ENCODE peak calls at places on chromosomes 13 and 19, in eight cellular contexts. I is epithelial cell of esophagus, H is tibial nerve, Z is HFF-Myc, Q is lower leg skin, A is endothelial cell, B is brain microvascular endothelial cell, D is GM13977. S is an unnamed sample.

GRCh38 chr19:45863840-45864628 is at the start of gene FOXA3:
- DNase-seq in I (peak), H (no peak), Z (no peak), Q (no peak), A (peak), B (no peak), D (peak), S (peak)

GRCh38 chr19:50465986-50466771 is 10.1 kb upstream of the EMC10 start:
- DNase-seq in I (peak), H (no peak), Z (no peak), Q (no peak), A (no peak), B (no peak), D (no peak), S (no peak)

GRCh38 chr13:112905619-112905989 is 63.4 kb upstream of the MCF2L start:
- DNase-seq in I (no peak), H (no peak), Z (no peak), Q (peak), A (no peak), B (no peak), D (no peak), S (no peak)

GRCh38 chr19:48844472-48844871 is 8.2 kb upstream of the HSD17B14 start:
- DNase-seq in I (peak), H (no peak), Z (peak), Q (no peak), A (no peak), B (no peak), D (no peak), S (no peak)

GRCh38 chr19:1221141-1221903 is 15.7 kb downstream of the STK11 start:
- DNase-seq in I (no peak), H (peak), Z (no peak), Q (no peak), A (peak), B (no peak), D (no peak), S (no peak)

GRCh38 chr19:31344403-31344802 is 4.8 kb downstream of the TSHZ3 start:
- DNase-seq in I (no peak), H (no peak), Z (no peak), Q (no peak), A (no peak), B (no peak), D (no peak), S (no peak)

GRCh38 chr19:862529-863304 is 3.3 kb downstream of the CFD start:
- DNase-seq in I (peak), H (peak), Z (no peak), Q (peak), A (peak), B (peak), D (peak), S (peak)

GRCh38 chr13:113098163-113098732 is 7.3 kb upstream of the F7 start:
- DNase-seq in I (no peak), H (no peak), Z (peak), Q (no peak), A (no peak), B (peak), D (no peak), S (no peak)

GRCh38 chr19:17743874-17744273 is 7.4 kb upstream of the FCHO1 start:
- DNase-seq in I (peak), H (no peak), Z (no peak), Q (no peak), A (no peak), B (peak), D (no peak), S (peak)

GRCh38 chr19:45613926-45614725 is 12.1 kb upstream of the GPR4 start:
- DNase-seq in I (peak), H (no peak), Z (peak), Q (no peak), A (no peak), B (peak), D (peak), S (peak)

GRCh38 chr13:113669231-113669870 is 2.3 kb downstream of the GRK1 start:
- DNase-seq in I (no peak), H (no peak), Z (no peak), Q (peak), A (no peak), B (no peak), D (no peak), S (no peak)

GRCh38 chr19:15550847-15551182 is 42.5 kb downstream of the CYP4F22 start:
- DNase-seq in I (no peak), H (no peak), Z (no peak), Q (no peak), A (no peak), B (no peak), D (no peak), S (peak)

GRCh38 chr13:67772807-67773453 is 542.8 kb upstream of the PCDH9 start:
- DNase-seq in I (no peak), H (no peak), Z (no peak), Q (no peak), A (no peak), B (no peak), D (no peak), S (no peak)

GRCh38 chr13:73465629-73465974 is 406.8 kb downstream of the KLF5 start:
- DNase-seq in I (peak), H (no peak), Z (no peak), Q (no peak), A (no peak), B (peak), D (no peak), S (no peak)

GRCh38 chr13:111166882-111167281 is 51.8 kb downstream of the ARHGEF7 start:
- DNase-seq in I (no peak), H (no peak), Z (no peak), Q (no peak), A (no peak), B (no peak), D (no peak), S (no peak)

GRCh38 chr19:35592226-35592625 is 6.3 kb downstream of the PMIS2 start:
- DNase-seq in I (peak), H (no peak), Z (no peak), Q (no peak), A (peak), B (no peak), D (peak), S (peak)

DNA sequence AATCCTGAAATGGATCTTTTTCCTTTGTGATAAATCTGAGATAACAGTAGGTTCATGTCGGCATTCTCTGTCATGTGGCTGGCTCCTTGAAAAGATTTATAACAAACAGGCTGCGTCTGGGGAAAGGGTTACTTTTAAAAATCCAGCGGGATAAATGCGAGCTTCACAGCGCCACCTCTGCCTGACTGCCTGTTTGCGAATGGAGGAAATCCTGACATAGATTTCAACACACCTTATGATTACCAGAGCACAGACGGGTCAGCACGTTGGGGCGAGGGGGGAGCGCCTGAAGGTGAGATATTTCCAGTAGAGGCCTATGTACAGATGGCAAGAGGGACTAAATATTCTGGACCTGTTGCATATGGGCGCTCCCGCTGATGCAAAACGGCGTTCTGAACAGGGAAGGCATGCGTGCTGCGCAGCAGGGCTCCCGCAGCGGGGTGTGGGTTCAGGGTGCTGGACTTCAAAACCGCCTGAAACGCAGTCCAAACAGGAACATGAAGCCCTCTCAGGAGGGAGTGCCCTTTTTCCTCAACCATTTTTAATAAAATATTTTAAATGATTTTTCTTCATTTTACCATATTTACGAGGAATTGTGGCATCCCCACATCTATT is 445.3 kb upstream of the SGCG start:
- DNase-seq in I (no peak), H (no peak), Z (no peak), Q (no peak), A (no peak), B (no peak), D (no peak), S (no peak)
- TF ChIP-seq CTCF in I (no peak), H (no peak), Z (no peak), Q (no peak), A (no peak), B (no peak), D (no peak), S (no peak)

GRCh38 chr13:30464496-30465351 is 1.0 kb downstream of the HMGB1 start:
- DNase-seq in I (peak), H (peak), Z (no peak), Q (peak), A (peak), B (peak), D (peak), S (peak)
- TF ChIP-seq CTCF in I (no peak), H (no peak), Z (no peak), Q (no peak), A (no peak), B (no peak), D (no peak), S (no peak)

GRCh38 chr19:43755256-43755801 is 567 bp upstream of the SMG9 start:
- DNase-seq in I (peak), H (peak), Z (no peak), Q (peak), A (peak), B (peak), D (peak), S (peak)

GRCh38 chr19:43760941-43761340 is 6.2 kb upstream of the SMG9 start:
- DNase-seq in I (no peak), H (no peak), Z (no peak), Q (no peak), A (no peak), B (peak), D (no peak), S (no peak)

GRCh38 chr19:43762814-43763213 is 8.1 kb upstream of the SMG9 start:
- DNase-seq in I (no peak), H (no peak), Z (no peak), Q (no peak), A (no peak), B (no peak), D (no peak), S (no peak)

GRCh38 chr19:43763473-43763939 is 8.7 kb upstream of the SMG9 start:
- DNase-seq in I (peak), H (no peak), Z (no peak), Q (no peak), A (no peak), B (no peak), D (no peak), S (peak)

GRCh38 chr19:43759515-43759914 is 4.8 kb upstream of the SMG9 start:
- DNase-seq in I (peak), H (no peak), Z (peak), Q (no peak), A (no peak), B (peak), D (no peak), S (no peak)
- TF ChIP-seq CTCF in I (peak), H (no peak), Z (peak), Q (no peak), A (no peak), B (peak), D (no peak), S (no peak)

GRCh38 chr13:85864963-85865530 is 65.8 kb upstream of the SLITRK6 start:
- DNase-seq in I (peak), H (no peak), Z (no peak), Q (no peak), A (peak), B (peak), D (peak), S (no peak)
- TF ChIP-seq CTCF in I (peak), H (no peak), Z (no peak), Q (no peak), A (peak), B (peak), D (peak), S (no peak)

GRCh38 chr19:41364546-41365391 is 820 bp upstream of the B9D2 start:
- DNase-seq in I (no peak), H (no peak), Z (no peak), Q (no peak), A (no peak), B (no peak), D (peak), S (no peak)

GRCh38 chr19:41363371-41363752 is 587 bp downstream of the B9D2 start:
- DNase-seq in I (no peak), H (no peak), Z (no peak), Q (no peak), A (no peak), B (no peak), D (no peak), S (no peak)

GRCh38 chr19:41367848-41368301 is 3.9 kb upstream of the B9D2 start:
- DNase-seq in I (peak), H (no peak), Z (no peak), Q (no peak), A (no peak), B (peak), D (no peak), S (no peak)

GRCh38 chr19:41363753-41364545 is at the start of gene B9D2:
- DNase-seq in I (peak), H (peak), Z (peak), Q (peak), A (peak), B (peak), D (peak), S (peak)

GRCh38 chr19:41366089-41366488 is 2.1 kb upstream of the B9D2 start:
- DNase-seq in I (no peak), H (no peak), Z (no peak), Q (no peak), A (no peak), B (no peak), D (peak), S (peak)
- TF ChIP-seq CTCF in I (peak), H (no peak), Z (peak), Q (no peak), A (peak), B (peak), D (peak), S (peak)

GRCh38 chr13:24308488-24309020 is 826 bp upstream of the C1QTNF9 start:
- DNase-seq in I (no peak), H (no peak), Z (no peak), Q (no peak), A (no peak), B (no peak), D (no peak), S (no peak)
- TF ChIP-seq CTCF in I (no peak), H (no peak), Z (no peak), Q (no peak), A (no peak), B (no peak), D (no peak), S (no peak)

GRCh38 chr19:13103961-13104847 is 1.5 kb upstream of the LYL1 start:
- DNase-seq in I (no peak), H (no peak), Z (no peak), Q (peak), A (peak), B (no peak), D (peak), S (peak)
- TF ChIP-seq CTCF in I (peak), H (peak), Z (peak), Q (no peak), A (peak), B (peak), D (peak), S (peak)

GRCh38 chr13:42498521-42498920 is 75.4 kb upstream of the TNFSF11 start:
- DNase-seq in I (no peak), H (no peak), Z (no peak), Q (no peak), A (no peak), B (no peak), D (no peak), S (no peak)
- TF ChIP-seq CTCF in I (no peak), H (no peak), Z (no peak), Q (no peak), A (no peak), B (peak), D (peak), S (no peak)

GRCh38 chr13:48578516-48579166 is 45.8 kb upstream of the RCBTB2 start:
- DNase-seq in I (peak), H (no peak), Z (no peak), Q (no peak), A (no peak), B (no peak), D (no peak), S (no peak)
- TF ChIP-seq CTCF in I (no peak), H (no peak), Z (no peak), Q (no peak), A (no peak), B (no peak), D (no peak), S (no peak)

S was measured in activated CD8-positive, alpha-beta T cell treated with anti-CD3 and anti-CD28 coated beads for 36 hours.